ENCODE peak calls at places on chromosomes 13 and 19, in five cellular contexts. A is AG09309, Q is HCT116, D is fibroblast of lung, W is epithelial cell of esophagus. T is an unnamed sample.

GRCh38 chr13:50989476-50989875 is 79.9 kb downstream of the RNASEH2B start:
- DNase-seq in W (no peak), Q (no peak), D (peak), A (no peak), T (peak)

GRCh38 chr19:21022996-21023395 is 2.5 kb downstream of the ZNF430 start:
- DNase-seq in A (peak), W (peak), Q (peak), D (peak), T (peak)

GRCh38 chr19:752652-753517 is 2.0 kb downstream of the MISP start:
- DNase-seq in W (peak), D (peak), A (peak), Q (peak), T (peak)

GRCh38 chr19:54162241-54162805 is 2.8 kb upstream of the LENG1 start:
- DNase-seq in Q (peak), A (no peak), W (peak), D (peak), T (peak)

GRCh38 chr13:46582190-46582589 is 29.2 kb downstream of the LRCH1 start:
- DNase-seq in Q (no peak), W (no peak), A (no peak), D (no peak), T (no peak)

GRCh38 chr13:113539176-113539575 is 45.4 kb upstream of the TFDP1 start:
- DNase-seq in A (no peak), Q (no peak), W (no peak), D (no peak), T (no peak)

GRCh38 chr13:83265279-83265678 is 617.0 kb downstream of the SLITRK1 start:
- DNase-seq in D (no peak), A (no peak), Q (no peak), W (no peak), T (no peak)

GRCh38 chr13:77892491-77892890 is 26.1 kb downstream of the EDNRB start:
- DNase-seq in D (no peak), W (no peak), Q (no peak), A (no peak), T (no peak)

GRCh38 chr19:8877854-8878705 is 45.9 kb downstream of the MBD3L1 start:
- DNase-seq in D (no peak), W (no peak), A (no peak), Q (peak), T (no peak)

GRCh38 chr13:38309397-38309796 is 40.3 kb upstream of the UFM1 start:
- DNase-seq in A (no peak), W (peak), D (no peak), Q (no peak), T (no peak)

GRCh38 chr19:3798137-3798536 is 12.0 kb upstream of the MATK start:
- DNase-seq in Q (no peak), W (no peak), D (no peak), A (no peak), T (no peak)

GRCh38 chr19:37778613-37779138 is 710 bp downstream of the ZNF573 start:
- DNase-seq in Q (no peak), A (no peak), W (peak), D (peak), T (peak)

GRCh38 chr13:27619711-27620376 is 485 bp downstream of the LNX2 start:
- DNase-seq in Q (no peak), A (no peak), W (no peak), D (peak), T (peak)

GRCh38 chr19:18809149-18809978 is 18.3 kb upstream of the COMP start:
- DNase-seq in W (peak), A (peak), D (peak), Q (no peak), T (peak)

GRCh38 chr13:66657165-66657895 is 572.8 kb downstream of the PCDH9 start:
- DNase-seq in Q (peak), A (peak), W (peak), D (peak), T (peak)

DNA sequence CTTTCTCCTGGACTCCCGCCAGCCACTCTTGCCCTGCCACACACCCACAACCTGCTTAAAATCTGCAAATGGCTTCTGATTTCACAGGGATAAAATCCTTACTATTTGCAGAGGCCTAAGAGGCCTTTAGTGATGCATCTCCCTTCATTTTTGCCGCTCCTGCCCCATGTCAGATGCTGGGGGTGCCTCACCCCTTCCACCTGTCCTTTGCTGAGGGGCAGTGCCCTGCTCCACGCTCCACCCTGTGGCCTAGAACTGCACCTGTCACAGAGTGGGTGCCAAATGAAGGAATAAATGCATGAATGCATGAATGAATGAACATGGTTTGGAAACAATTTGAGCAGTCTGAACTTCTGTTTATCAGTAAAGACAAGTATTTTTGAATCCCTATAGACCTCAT is 34.1 kb upstream of the UQCRFS1 start:
- DNase-seq in A (no peak), W (no peak), Q (no peak), D (no peak), T (no peak)
- TF ChIP-seq CTCF in A (no peak), W (no peak), Q (no peak), D (no peak), T (no peak)

GRCh38 chr13:60662595-60662994 is 265.6 kb downstream of the TDRD3 start:
- DNase-seq in A (no peak), W (no peak), Q (no peak), D (no peak), T (no peak)
- H3K4me3 ChIP-seq in A (no peak), W (no peak), Q (no peak), D (no peak), T (no peak)

GRCh38 chr19:17080441-17080803 is 4.8 kb downstream of the MYO9B start:
- DNase-seq in W (no peak), D (no peak), A (no peak), Q (no peak), T (no peak)

GRCh38 chr19:17078038-17078919 is 2.7 kb downstream of the MYO9B start:
- DNase-seq in D (no peak), Q (no peak), W (peak), A (no peak), T (peak)

GRCh38 chr19:17078920-17079709 is 3.5 kb downstream of the MYO9B start:
- DNase-seq in D (no peak), Q (no peak), A (no peak), W (no peak), T (peak)

GRCh38 chr19:17081672-17082630 is 6.4 kb downstream of the MYO9B start:
- DNase-seq in Q (no peak), D (no peak), A (no peak), W (no peak), T (peak)

DNA sequence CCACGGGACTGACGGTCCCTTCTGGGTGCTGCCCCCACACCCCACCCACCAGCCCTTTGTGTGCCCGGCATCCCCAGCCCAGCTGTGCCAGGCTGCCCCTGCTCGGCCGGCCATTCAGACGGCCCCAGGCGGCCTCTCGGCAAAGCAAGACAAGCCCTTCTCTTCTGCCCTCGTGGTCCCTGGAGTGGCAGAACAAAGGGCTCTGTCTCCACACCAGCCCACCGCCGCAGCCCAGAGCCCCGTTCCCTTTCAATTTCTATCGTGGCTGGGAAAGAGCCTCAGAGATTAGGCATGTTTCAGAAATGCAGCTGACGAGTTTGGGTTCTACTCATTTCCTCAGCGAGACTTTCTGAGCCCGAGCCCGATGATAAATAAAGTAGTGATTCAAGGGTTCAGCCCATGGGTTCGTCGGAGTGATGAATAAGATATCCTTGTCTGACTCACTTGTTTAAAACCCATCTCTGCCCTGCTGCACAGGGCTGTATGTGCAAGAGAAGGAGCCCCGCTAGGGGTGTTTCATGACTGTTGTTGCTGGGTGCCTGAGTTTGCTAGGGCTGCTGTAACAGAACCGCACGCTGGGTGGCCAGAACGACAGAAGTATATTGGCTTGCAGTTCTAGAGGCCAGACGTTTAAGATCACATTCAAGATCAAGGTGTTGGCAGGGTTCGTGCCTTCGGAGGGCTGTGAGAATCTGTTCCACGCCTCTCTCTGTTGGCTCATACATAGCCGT is 4.3 kb downstream of the MYO9B start:
- DNase-seq in Q (peak), D (peak), W (peak), A (peak), T (peak)
- TF ChIP-seq CTCF in Q (peak), D (peak), W (peak), A (peak), T (peak)

GRCh38 chr19:46611791-46612190 is 10.7 kb downstream of the CALM3 start:
- DNase-seq in A (no peak), W (no peak), Q (no peak), D (no peak), T (no peak)
- H3K4me3 ChIP-seq in A (no peak), W (no peak), Q (no peak), D (no peak), T (no peak)

GRCh38 chr19:31314849-31315620 is 34.2 kb downstream of the TSHZ3 start:
- DNase-seq in Q (no peak), W (no peak), A (no peak), D (no peak), T (peak)
- TF ChIP-seq CTCF in Q (no peak), W (peak), A (peak), D (no peak), T (peak)

DNA sequence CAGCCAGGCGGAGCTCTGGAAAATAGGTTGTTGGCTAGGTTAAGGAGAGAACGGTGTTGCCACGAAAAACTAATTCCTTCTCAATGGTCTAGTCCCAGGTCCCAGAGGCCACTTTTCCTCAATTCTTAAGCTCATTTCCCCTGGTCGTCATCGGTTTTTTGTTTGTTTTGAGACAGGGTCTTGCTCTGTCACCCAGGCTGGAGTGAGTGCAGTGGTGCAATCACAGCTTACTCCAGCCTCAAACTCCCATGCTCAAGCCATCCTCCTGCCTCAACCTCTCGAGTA is 1.2 kb downstream of the SF3A2 start:
- DNase-seq in A (no peak), W (no peak), Q (no peak), D (no peak), T (no peak)
- H3K4me3 ChIP-seq in A (peak), W (peak), Q (peak), D (peak), T (peak)

GRCh38 chr19:45130888-45131615 is 29.7 kb downstream of the NKPD1 start:
- DNase-seq in Q (peak), D (peak), A (no peak), W (peak), T (peak)
- TF ChIP-seq CTCF in Q (peak), D (no peak), A (no peak), W (peak), T (peak)

GRCh38 chr13:36710396-36710795 is 36.6 kb downstream of the SERTM1 start:
- DNase-seq in W (no peak), A (no peak), D (no peak), Q (no peak), T (no peak)
- H3K4me3 ChIP-seq in W (no peak), A (no peak), D (no peak), Q (no peak), T (no peak)

T was measured in choroid plexus epithelial cell.